ENCODE peak calls at places on chromosomes 16 and 17, in eight cellular contexts. V is NCI-H1048; B is RCC 7860; A is AML-193; U is stimulated activated CD8-positive, alpha-beta memory T cell treated with anti-CD3 and anti-CD28 coated beads, Interleukin-12 subunit alpha, Interleukin-12 subunit beta, amount 100 ng/mL, for 4 hours; S is A549; F is heart left ventricle; N is HCT116. Q is an unnamed sample.

GRCh38 chr17:77377836-77378235 is 237.1 kb downstream of the SEC14L1 start:
- DNase-seq in S (no peak), A (no peak), V (no peak), B (no peak), U (no peak), F (no peak), N (no peak), Q (no peak)

GRCh38 chr16:424033-424622 is 1.3 kb upstream of the RAB11FIP3 start:
- DNase-seq in A (peak), S (peak), N (no peak), B (peak), V (no peak), F (peak), U (no peak), Q (no peak)

GRCh38 chr17:29243792-29244191 is 2.9 kb upstream of the CRYBA1 start:
- DNase-seq in B (no peak), A (peak), U (no peak), N (no peak), S (peak), V (no peak), F (no peak), Q (no peak)

GRCh38 chr17:43212641-43213490 is 1.2 kb downstream of the TMEM106A start:
- DNase-seq in S (no peak), U (no peak), V (no peak), B (no peak), N (no peak), F (no peak), A (peak), Q (no peak)

GRCh38 chr17:1347681-1348318 is 52.2 kb downstream of the YWHAE start:
- DNase-seq in A (no peak), V (no peak), S (no peak), N (no peak), B (no peak), U (no peak), F (no peak), Q (no peak)

GRCh38 chr17:63989622-63990345 is 8.4 kb upstream of the PRR29 start:
- DNase-seq in A (no peak), B (no peak), N (no peak), F (no peak), S (no peak), V (no peak), U (no peak), Q (no peak)

GRCh38 chr16:11698271-11698689 is 30.0 kb downstream of the SNN start:
- DNase-seq in V (no peak), N (no peak), F (no peak), U (no peak), A (no peak), B (peak), S (no peak), Q (no peak)

GRCh38 chr17:20611314-20611713 is 31.8 kb downstream of the CDRT15L2 start:
- DNase-seq in U (no peak), B (no peak), N (no peak), A (no peak), S (no peak), F (no peak), V (no peak), Q (no peak)

GRCh38 chr17:20187049-20187448 is 177.9 kb downstream of the SPECC1 start:
- DNase-seq in S (no peak), F (no peak), U (no peak), V (no peak), N (no peak), A (no peak), B (peak), Q (no peak)

GRCh38 chr16:47058295-47059086 is 85.0 kb upstream of the DNAJA2 start:
- DNase-seq in S (no peak), A (no peak), U (no peak), F (no peak), B (peak), V (no peak), N (no peak), Q (no peak)

GRCh38 chr17:32289454-32289853 is 23.8 kb downstream of the RHBDL3 start:
- DNase-seq in F (no peak), V (no peak), B (no peak), N (no peak), U (no peak), S (no peak), A (no peak), Q (no peak)

GRCh38 chr17:63369233-63369632 is 76.9 kb downstream of the CYB561 start:
- DNase-seq in U (no peak), B (no peak), V (no peak), A (no peak), N (no peak), S (no peak), F (no peak), Q (no peak)

GRCh38 chr17:21196126-21196525 is 17.8 kb downstream of the TMEM11 start:
- DNase-seq in N (no peak), B (no peak), A (no peak), U (no peak), S (no peak), V (no peak), F (no peak), Q (no peak)

GRCh38 chr17:82687871-82688270 is 10.6 kb downstream of the RAB40B start:
- DNase-seq in A (no peak), S (no peak), U (no peak), V (no peak), B (no peak), N (no peak), F (no peak), Q (no peak)

GRCh38 chr17:4859816-4860625 is 26.9 kb downstream of the MINK1 start:
- DNase-seq in F (no peak), V (no peak), N (no peak), B (no peak), S (no peak), U (no peak), A (no peak), Q (no peak)

GRCh38 chr16:75222271-75222783 is 3.5 kb downstream of the CTRB1 start:
- DNase-seq in B (no peak), S (no peak), A (no peak), F (peak), U (no peak), V (no peak), N (no peak), Q (no peak)

GRCh38 chr17:58330997-58331814 is 2.6 kb upstream of the TSPOAP1 start:
- DNase-seq in N (no peak), S (no peak), U (peak), F (no peak), V (no peak), B (no peak), A (peak), Q (no peak)

GRCh38 chr16:53100889-53101288 is 46.1 kb downstream of the CHD9 start:
- DNase-seq in F (no peak), N (no peak), B (no peak), S (no peak), U (no peak), V (no peak), A (no peak), Q (no peak)

GRCh38 chr17:75074532-75074931 is 13.2 kb upstream of the SLC16A5 start:
- DNase-seq in N (no peak), S (no peak), U (no peak), V (no peak), B (no peak), A (no peak), F (no peak), Q (no peak)

GRCh38 chr17:72945468-72945867 is 147.0 kb downstream of the SLC39A11 start:
- DNase-seq in B (no peak), U (no peak), V (no peak), F (no peak), N (no peak), A (no peak), S (no peak), Q (no peak)

GRCh38 chr17:55446581-55447205 is 25.1 kb upstream of the MMD start:
- DNase-seq in A (no peak), V (no peak), F (no peak), S (peak), U (no peak), B (no peak), N (no peak), Q (no peak)

GRCh38 chr16:75262104-75262799 is 10.8 kb upstream of the BCAR1 start:
- DNase-seq in N (no peak), S (no peak), V (no peak), F (peak), A (no peak), B (no peak), U (no peak), Q (no peak)

GRCh38 chr17:68290268-68290954 is 516 bp downstream of the SLC16A6 start:
- DNase-seq in V (no peak), B (no peak), A (peak), S (no peak), U (peak), N (no peak), F (no peak), Q (no peak)

GRCh38 chr16:27222499-27223225 is 19.3 kb downstream of the KDM8 start:
- DNase-seq in N (no peak), S (no peak), A (no peak), B (peak), U (no peak), V (no peak), F (peak), Q (no peak)

GRCh38 chr17:77465358-77466041 is 324.7 kb downstream of the SEC14L1 start:
- DNase-seq in F (peak), A (peak), S (no peak), V (no peak), N (no peak), U (peak), B (no peak), Q (no peak)

GRCh38 chr17:40796846-40797245 is 2.9 kb downstream of the KRT28 start:
- DNase-seq in S (no peak), U (no peak), N (no peak), B (no peak), F (no peak), V (no peak), A (no peak), Q (no peak)

GRCh38 chr16:51243836-51244483 is 92.9 kb upstream of the SALL1 start:
- DNase-seq in F (no peak), S (peak), U (no peak), N (no peak), B (no peak), A (no peak), V (no peak), Q (no peak)

GRCh38 chr17:47717261-47717697 is 15.8 kb upstream of the TBX21 start:
- DNase-seq in B (no peak), F (no peak), U (no peak), A (peak), N (no peak), S (no peak), V (no peak), Q (no peak)

GRCh38 chr17:1087381-1088241 is 90.7 kb downstream of the TIMM22 start:
- DNase-seq in V (peak), B (peak), N (no peak), S (peak), U (no peak), F (peak), A (no peak), Q (peak)

GRCh38 chr16:86709902-86710601 is 131.7 kb downstream of the FOXL1 start:
- DNase-seq in F (no peak), A (no peak), U (no peak), V (no peak), B (no peak), S (no peak), N (no peak), Q (no peak)

Q was measured in NCI-H748 treated with DMSO at 0.1 percent for 48 hours.